ENCODE peak calls at places on chromosome 22, in five cellular contexts. M, J, Z, L and D are unnamed samples.

GRCh38 chr22:36385491-36386350 is 2.0 kb downstream of the MYH9 start:
- DNase-seq in L (peak), Z (peak), J (peak), M (no peak), D (no peak)

GRCh38 chr22:45273452-45274075 is 11.2 kb upstream of the UPK3A start:
- DNase-seq in J (no peak), Z (no peak), M (no peak), L (no peak), D (no peak)

GRCh38 chr22:49081926-49082325 is 745.7 kb downstream of the BRD1 start:
- DNase-seq in L (no peak), J (no peak), M (no peak), Z (no peak), D (no peak)

GRCh38 chr22:41557401-41558240 is 3.2 kb upstream of the CSDC2 start:
- DNase-seq in L (no peak), J (peak), Z (no peak), M (no peak), D (no peak)

GRCh38 chr22:49349841-49350381 is 477.8 kb downstream of the BRD1 start:
- DNase-seq in L (no peak), M (no peak), Z (no peak), J (no peak), D (no peak)

GRCh38 chr22:27752141-27752540 is 49.4 kb downstream of the MN1 start:
- DNase-seq in L (no peak), J (no peak), Z (no peak), M (no peak), D (no peak)

GRCh38 chr22:22410121-22410520 is 98.4 kb downstream of the ZNF280B start:
- DNase-seq in J (peak), Z (no peak), M (no peak), L (no peak), D (no peak)

GRCh38 chr22:20865331-20865730 is 6.5 kb downstream of the SNAP29 start:
- DNase-seq in L (no peak), M (no peak), J (no peak), Z (no peak), D (no peak)

GRCh38 chr22:23791737-23792645 is 5.2 kb downstream of the SMARCB1 start:
- DNase-seq in J (no peak), M (no peak), Z (no peak), L (no peak), D (no peak)

GRCh38 chr22:46070215-46070721 is 80.1 kb upstream of the PPARA start:
- DNase-seq in M (no peak), Z (no peak), L (peak), J (peak), D (no peak)

GRCh38 chr22:28977050-28977449 is 84.6 kb downstream of the C22orf31 start:
- DNase-seq in L (no peak), J (no peak), Z (no peak), M (no peak), D (no peak)

GRCh38 chr22:23306926-23307325 is 126.6 kb downstream of the BCR start:
- DNase-seq in L (no peak), Z (no peak), M (no peak), J (no peak), D (no peak)

GRCh38 chr22:29095459-29095858 is 22.6 kb downstream of the KREMEN1 start:
- DNase-seq in J (no peak), M (no peak), L (no peak), Z (no peak), D (no peak)